ENCODE peak calls at places on chromosomes 3 and 15, in seven cellular contexts. P is anterior cingulate cortex; H is NCI-H2081; C is mesenchymal stem cell; W is body of pancreas; M is activated CD8-positive, alpha-beta memory T cell treated with anti-CD3 and anti-CD28 coated beads for 4 hours; Z is stimulated activated CD4-positive, alpha-beta T cell treated with anti-CD3 and anti-CD28 coated beads, TNF-alpha, amount 100 ng/mL, for 1 hour. Q is an unnamed sample.

GRCh38 chr3:52196977-52197376 is 983 bp upstream of the ALAS1 start:
- DNase-seq in P (no peak), H (no peak), C (no peak), W (no peak), M (no peak), Z (no peak), Q (no peak)

GRCh38 chr3:132854856-132855535 is 132.8 kb upstream of the NPHP3 start:
- DNase-seq in P (no peak), H (no peak), C (no peak), W (no peak), M (no peak), Z (no peak), Q (peak)

GRCh38 chr15:90165659-90166489 is 35.3 kb upstream of the SEMA4B start:
- DNase-seq in P (no peak), H (peak), C (peak), W (peak), M (no peak), Z (no peak), Q (peak)

GRCh38 chr15:51793521-51793920 is 35.9 kb upstream of the TMOD3 start:
- DNase-seq in P (peak), H (peak), C (no peak), W (peak), M (no peak), Z (no peak), Q (no peak)

GRCh38 chr3:160921020-160921635 is 165.1 kb downstream of the PPM1L start:
- DNase-seq in P (no peak), H (peak), C (peak), W (peak), M (no peak), Z (no peak), Q (peak)

GRCh38 chr3:11248596-11248995 is 23.6 kb upstream of the ATG7 start:
- DNase-seq in P (no peak), H (no peak), C (peak), W (no peak), M (no peak), Z (no peak), Q (no peak)

GRCh38 chr3:12870942-12871341 is 29.6 kb upstream of the RPL32 start:
- DNase-seq in P (no peak), H (no peak), C (no peak), W (no peak), M (no peak), Z (no peak), Q (no peak)

GRCh38 chr3:153209596-153209995 is 47.6 kb downstream of the RAP2B start:
- DNase-seq in P (no peak), H (no peak), C (peak), W (no peak), M (no peak), Z (no peak), Q (peak)

GRCh38 chr15:91909574-91909973 is 56.1 kb downstream of the SLCO3A1 start:
- DNase-seq in P (no peak), H (no peak), C (no peak), W (no peak), M (no peak), Z (no peak), Q (peak)

GRCh38 chr15:23038741-23039150 is 623 bp downstream of the TUBGCP5 start:
- DNase-seq in P (no peak), H (peak), C (peak), W (no peak), M (no peak), Z (no peak), Q (peak)

GRCh38 chr3:112373476-112373875 is 40.5 kb downstream of the CD200 start:
- DNase-seq in P (no peak), H (no peak), C (no peak), W (no peak), M (no peak), Z (no peak), Q (no peak)

GRCh38 chr3:19945405-19946290 is 1.2 kb upstream of the RAB5A start:
- DNase-seq in P (peak), H (peak), C (no peak), W (peak), M (no peak), Z (no peak), Q (peak)